ENCODE peak calls at places on chromosomes 2 and 18, in seven cellular contexts. G is D341Med; R is stimulated activated CD4-positive, alpha-beta T cell treated with anti-CD3 and anti-CD28 coated beads, Interleukin-1b, Interleukin-23, amount 100 ng/mL, for 24 hours; W is activated naive CD8-positive, alpha-beta T cell treated with anti-CD3 and anti-CD28 coated beads, Interleukin-2, amount 50 U/mL, for 24 hours; Q is Caki2; Z is coronary artery; K is AG04449. B is an unnamed sample.

GRCh38 chr2:136134126-136134525 is 16.2 kb upstream of the CXCR4 start:
- DNase-seq in W (peak; percentile 51), K (no peak), Q (no peak), Z (peak; percentile 1), G (no peak), R (no peak), B (no peak)

GRCh38 chr2:217398860-217399259 is 539.0 kb upstream of the TNP1 start:
- DNase-seq in Q (no peak), G (no peak), W (no peak), K (no peak), Z (no peak), R (no peak), B (no peak)

GRCh38 chr2:26475832-26476501 is 2.0 kb downstream of the OTOF start:
- DNase-seq in G (no peak), Z (no peak), W (no peak), K (no peak), Q (no peak), R (no peak), B (no peak)

GRCh38 chr2:181810823-181811695 is 80.5 kb upstream of the ITPRID2 start:
- DNase-seq in W (no peak), Q (peak; percentile 81), R (no peak), K (no peak), Z (no peak), G (no peak), B (no peak)

GRCh38 chr18:21741511-21742322 is 1.1 kb downstream of the MIB1 start:
- DNase-seq in W (peak; percentile 47), K (no peak), Q (peak; percentile 38), Z (no peak), R (no peak), G (peak; percentile 70), B (no peak)

GRCh38 chr18:79961527-79962291 is 2.7 kb upstream of the HSBP1L1 start:
- DNase-seq in K (no peak), Q (no peak), R (no peak), Z (no peak), G (peak; percentile 43), W (no peak), B (no peak)

GRCh38 chr2:8611246-8611645 is 70.6 kb upstream of the ID2 start:
- DNase-seq in Z (no peak), R (no peak), G (no peak), W (no peak), K (no peak), Q (no peak), B (no peak)

GRCh38 chr2:72841462-72842125 is 15.8 kb upstream of the EXOC6B start:
- DNase-seq in R (no peak), K (no peak), W (no peak), Q (no peak), G (peak; percentile 53), Z (no peak), B (no peak)

GRCh38 chr2:104758199-104758620 is 95.7 kb upstream of the POU3F3 start:
- DNase-seq in W (no peak), R (no peak), K (no peak), G (no peak), Q (peak; percentile 59), Z (peak; percentile 62), B (no peak)

GRCh38 chr2:64283641-64284371 is 139.6 kb upstream of the PELI1 start:
- DNase-seq in Z (no peak), R (no peak), K (no peak), Q (no peak), G (no peak), W (no peak), B (no peak)

GRCh38 chr2:215879977-215880940 is 133.1 kb downstream of the MREG start:
- DNase-seq in Q (no peak), Z (no peak), K (no peak), W (no peak), G (no peak), R (no peak), B (no peak)

GRCh38 chr2:150916997-150917396 is 344.7 kb downstream of the RBM43 start:
- DNase-seq in W (no peak), K (no peak), R (no peak), G (no peak), Q (no peak), Z (no peak), B (no peak)

GRCh38 chr2:109143214-109144187 is 14.5 kb downstream of the SH3RF3 start:
- DNase-seq in G (no peak), Z (no peak), W (peak; percentile 23), K (no peak), R (no peak), Q (no peak), B (no peak)

GRCh38 chr2:142561656-142562055 is 315.8 kb upstream of the KYNU start:
- DNase-seq in K (no peak), G (no peak), Z (no peak), Q (no peak), R (no peak), W (no peak), B (no peak)

GRCh38 chr18:75065251-75066000 is 143.5 kb downstream of the PTGR3 start:
- DNase-seq in G (peak; percentile 19), Q (no peak), W (no peak), R (no peak), K (no peak), Z (no peak), B (no peak)

GRCh38 chr2:121502781-121503180 is 27.9 kb upstream of the RNU4ATAC start:
- DNase-seq in R (no peak), Z (no peak), G (no peak), K (no peak), W (no peak), Q (no peak), B (no peak)

GRCh38 chr2:233676046-233676445 is 4.3 kb downstream of the UGT1A9 start:
- DNase-seq in Z (no peak), Q (peak; percentile 41), K (no peak), G (no peak), R (no peak), W (no peak), B (no peak)

GRCh38 chr2:46451131-46451711 is 28.1 kb upstream of the TMEM247 start:
- DNase-seq in K (no peak), Z (no peak), R (no peak), Q (no peak), G (no peak), W (no peak), B (no peak)

GRCh38 chr2:36811071-36811470 is 114.6 kb downstream of the VIT start:
- DNase-seq in G (no peak), K (no peak), Z (no peak), W (no peak), Q (no peak), R (no peak), B (no peak)

GRCh38 chr2:86274265-86274917 is 63.0 kb downstream of the REEP1 start:
- DNase-seq in Q (peak; percentile 62), G (no peak), R (no peak), Z (no peak), K (no peak), W (no peak), B (no peak)

GRCh38 chr2:124476291-124476690 is 451.2 kb downstream of the CNTNAP5 start:
- DNase-seq in W (no peak), R (no peak), K (no peak), Z (no peak), G (no peak), Q (no peak), B (no peak)

GRCh38 chr2:240513544-240514287 is 44.1 kb downstream of the ANKMY1 start:
- DNase-seq in G (peak; percentile 67), R (peak; percentile 57), W (peak; percentile 84), K (peak; percentile 47), Z (peak; percentile 74), Q (no peak), B (peak; percentile 71)

GRCh38 chr2:48129256-48129950 is 223.1 kb upstream of the FBXO11 start:
- DNase-seq in R (no peak), W (no peak), G (no peak), Z (no peak), Q (no peak), K (no peak), B (no peak)

GRCh38 chr2:239523147-239523943 is 122.5 kb upstream of the HDAC4 start:
- DNase-seq in Q (no peak), W (no peak), Z (no peak), G (no peak), K (no peak), R (no peak), B (no peak)

GRCh38 chr2:11669454-11670291 is at the start of gene NTSR2:
- DNase-seq in R (no peak), Z (no peak), K (no peak), G (no peak), Q (peak; percentile 72), W (peak; percentile 27), B (no peak)

GRCh38 chr2:64453710-64454315 is at the start of gene LGALSL:
- DNase-seq in Z (peak; percentile 91), K (no peak), R (peak; percentile 3), G (no peak), Q (peak; percentile 77), W (no peak), B (no peak)

GRCh38 chr2:100647709-100648108 is 84.9 kb downstream of the PDCL3 start:
- DNase-seq in Z (no peak), Q (no peak), W (no peak), R (no peak), K (no peak), G (no peak), B (no peak)

GRCh38 chr2:179285060-179285459 is 20.4 kb upstream of the SESTD1 start:
- DNase-seq in Z (no peak), W (no peak), Q (no peak), G (no peak), R (no peak), K (no peak), B (no peak)

GRCh38 chr18:6593142-6593889 is 136.2 kb upstream of the ARHGAP28 start:
- DNase-seq in G (no peak), Z (no peak), K (no peak), W (no peak), Q (no peak), R (no peak), B (no peak)

GRCh38 chr2:221818569-221818968 is 246.5 kb upstream of the EPHA4 start:
- DNase-seq in R (no peak), Q (no peak), W (no peak), Z (no peak), G (no peak), K (no peak), B (no peak)